ENCODE peak calls at places on chromosomes 11 and 22, in seven cellular contexts. One of them, this sample, is unnamed.

GRCh38 chr11:1869427-1870325 is 16.8 kb downstream of the LSP1 start:
- DNase-seq in GM12864: no peak
- DNase-seq in A172: no peak
- DNase-seq in stimulated activated CD4-positive, alpha-beta T cell treated with anti-CD3 and anti-CD28 coated beads, Interleukin-12 subunit alpha, Interleukin-12 subunit beta, amount 100 ng/mL, for 24 hours: no peak
- DNase-seq in PC-3: no peak
- DNase-seq in NCI-H2107: no peak
- DNase-seq in activated CD4-positive, alpha-beta T cell treated with anti-CD3 and anti-CD28 coated beads, Interleukin-2, amount 50 U/mL, for 1 hour: no peak
- DNase-seq in this sample: no peak

GRCh38 chr22:30636226-30637077 is 871 bp downstream of the SLC35E4 start:
- DNase-seq in GM12864: no peak
- DNase-seq in A172: no peak
- DNase-seq in stimulated activated CD4-positive, alpha-beta T cell treated with anti-CD3 and anti-CD28 coated beads, Interleukin-12 subunit alpha, Interleukin-12 subunit beta, amount 100 ng/mL, for 24 hours: no peak
- DNase-seq in PC-3: peak
- DNase-seq in NCI-H2107: no peak
- DNase-seq in activated CD4-positive, alpha-beta T cell treated with anti-CD3 and anti-CD28 coated beads, Interleukin-2, amount 50 U/mL, for 1 hour: peak
- DNase-seq in this sample: peak

GRCh38 chr11:117833401-117833891 is 8.9 kb upstream of the FXYD2 start:
- DNase-seq in GM12864: no peak
- DNase-seq in A172: peak
- DNase-seq in stimulated activated CD4-positive, alpha-beta T cell treated with anti-CD3 and anti-CD28 coated beads, Interleukin-12 subunit alpha, Interleukin-12 subunit beta, amount 100 ng/mL, for 24 hours: no peak
- DNase-seq in PC-3: no peak
- DNase-seq in NCI-H2107: peak
- DNase-seq in activated CD4-positive, alpha-beta T cell treated with anti-CD3 and anti-CD28 coated beads, Interleukin-2, amount 50 U/mL, for 1 hour: no peak
- DNase-seq in this sample: no peak

GRCh38 chr11:116649268-116649667 is 123.5 kb downstream of the BUD13 start:
- DNase-seq in GM12864: no peak
- DNase-seq in A172: no peak
- DNase-seq in stimulated activated CD4-positive, alpha-beta T cell treated with anti-CD3 and anti-CD28 coated beads, Interleukin-12 subunit alpha, Interleukin-12 subunit beta, amount 100 ng/mL, for 24 hours: no peak
- DNase-seq in PC-3: no peak
- DNase-seq in NCI-H2107: no peak
- DNase-seq in activated CD4-positive, alpha-beta T cell treated with anti-CD3 and anti-CD28 coated beads, Interleukin-2, amount 50 U/mL, for 1 hour: no peak
- DNase-seq in this sample: no peak

GRCh38 chr11:2899080-2899783 is 13.7 kb upstream of the CDKN1C start:
- DNase-seq in GM12864: no peak
- DNase-seq in A172: no peak
- DNase-seq in stimulated activated CD4-positive, alpha-beta T cell treated with anti-CD3 and anti-CD28 coated beads, Interleukin-12 subunit alpha, Interleukin-12 subunit beta, amount 100 ng/mL, for 24 hours: no peak
- DNase-seq in PC-3: no peak
- DNase-seq in NCI-H2107: no peak
- DNase-seq in activated CD4-positive, alpha-beta T cell treated with anti-CD3 and anti-CD28 coated beads, Interleukin-2, amount 50 U/mL, for 1 hour: no peak
- DNase-seq in this sample: no peak

GRCh38 chr22:44455151-44455962 is 42.7 kb downstream of the RTL6 start:
- DNase-seq in GM12864: peak
- DNase-seq in A172: peak
- DNase-seq in stimulated activated CD4-positive, alpha-beta T cell treated with anti-CD3 and anti-CD28 coated beads, Interleukin-12 subunit alpha, Interleukin-12 subunit beta, amount 100 ng/mL, for 24 hours: no peak
- DNase-seq in PC-3: peak
- DNase-seq in NCI-H2107: peak
- DNase-seq in activated CD4-positive, alpha-beta T cell treated with anti-CD3 and anti-CD28 coated beads, Interleukin-2, amount 50 U/mL, for 1 hour: peak
- DNase-seq in this sample: no peak

GRCh38 chr11:133997556-133997955 is 40.8 kb upstream of the IGSF9B start:
- DNase-seq in GM12864: no peak
- DNase-seq in A172: no peak
- DNase-seq in stimulated activated CD4-positive, alpha-beta T cell treated with anti-CD3 and anti-CD28 coated beads, Interleukin-12 subunit alpha, Interleukin-12 subunit beta, amount 100 ng/mL, for 24 hours: no peak
- DNase-seq in PC-3: no peak
- DNase-seq in NCI-H2107: no peak
- DNase-seq in activated CD4-positive, alpha-beta T cell treated with anti-CD3 and anti-CD28 coated beads, Interleukin-2, amount 50 U/mL, for 1 hour: no peak
- DNase-seq in this sample: no peak

GRCh38 chr22:18126606-18127005 is 16.0 kb downstream of the TUBA8 start:
- DNase-seq in GM12864: no peak
- DNase-seq in A172: no peak
- DNase-seq in stimulated activated CD4-positive, alpha-beta T cell treated with anti-CD3 and anti-CD28 coated beads, Interleukin-12 subunit alpha, Interleukin-12 subunit beta, amount 100 ng/mL, for 24 hours: no peak
- DNase-seq in PC-3: no peak
- DNase-seq in NCI-H2107: no peak
- DNase-seq in activated CD4-positive, alpha-beta T cell treated with anti-CD3 and anti-CD28 coated beads, Interleukin-2, amount 50 U/mL, for 1 hour: no peak
- DNase-seq in this sample: no peak

GRCh38 chr11:33737362-33737821 is 1.2 kb upstream of the CD59 start:
- DNase-seq in GM12864: no peak
- DNase-seq in A172: no peak
- DNase-seq in stimulated activated CD4-positive, alpha-beta T cell treated with anti-CD3 and anti-CD28 coated beads, Interleukin-12 subunit alpha, Interleukin-12 subunit beta, amount 100 ng/mL, for 24 hours: no peak
- DNase-seq in PC-3: no peak
- DNase-seq in NCI-H2107: no peak
- DNase-seq in activated CD4-positive, alpha-beta T cell treated with anti-CD3 and anti-CD28 coated beads, Interleukin-2, amount 50 U/mL, for 1 hour: no peak
- DNase-seq in this sample: no peak

GRCh38 chr11:2975594-2975993 is 16.5 kb downstream of the NAP1L4 start:
- DNase-seq in GM12864: no peak
- DNase-seq in A172: peak
- DNase-seq in stimulated activated CD4-positive, alpha-beta T cell treated with anti-CD3 and anti-CD28 coated beads, Interleukin-12 subunit alpha, Interleukin-12 subunit beta, amount 100 ng/mL, for 24 hours: no peak
- DNase-seq in PC-3: peak
- DNase-seq in NCI-H2107: no peak
- DNase-seq in activated CD4-positive, alpha-beta T cell treated with anti-CD3 and anti-CD28 coated beads, Interleukin-2, amount 50 U/mL, for 1 hour: peak
- DNase-seq in this sample: peak

GRCh38 chr11:118338637-118339061 is 3.9 kb downstream of the CD3D start:
- DNase-seq in GM12864: peak
- DNase-seq in A172: no peak
- DNase-seq in stimulated activated CD4-positive, alpha-beta T cell treated with anti-CD3 and anti-CD28 coated beads, Interleukin-12 subunit alpha, Interleukin-12 subunit beta, amount 100 ng/mL, for 24 hours: peak
- DNase-seq in PC-3: no peak
- DNase-seq in NCI-H2107: no peak
- DNase-seq in activated CD4-positive, alpha-beta T cell treated with anti-CD3 and anti-CD28 coated beads, Interleukin-2, amount 50 U/mL, for 1 hour: peak
- DNase-seq in this sample: no peak

GRCh38 chr11:120222916-120223315 is 12.1 kb downstream of the OAF start:
- DNase-seq in GM12864: no peak
- DNase-seq in A172: no peak
- DNase-seq in stimulated activated CD4-positive, alpha-beta T cell treated with anti-CD3 and anti-CD28 coated beads, Interleukin-12 subunit alpha, Interleukin-12 subunit beta, amount 100 ng/mL, for 24 hours: no peak
- DNase-seq in PC-3: no peak
- DNase-seq in NCI-H2107: no peak
- DNase-seq in activated CD4-positive, alpha-beta T cell treated with anti-CD3 and anti-CD28 coated beads, Interleukin-2, amount 50 U/mL, for 1 hour: no peak
- DNase-seq in this sample: no peak

GRCh38 chr11:116510166-116510565 is 262.6 kb downstream of the BUD13 start:
- DNase-seq in GM12864: no peak
- DNase-seq in A172: no peak
- DNase-seq in stimulated activated CD4-positive, alpha-beta T cell treated with anti-CD3 and anti-CD28 coated beads, Interleukin-12 subunit alpha, Interleukin-12 subunit beta, amount 100 ng/mL, for 24 hours: no peak
- DNase-seq in PC-3: no peak
- DNase-seq in NCI-H2107: no peak
- DNase-seq in activated CD4-positive, alpha-beta T cell treated with anti-CD3 and anti-CD28 coated beads, Interleukin-2, amount 50 U/mL, for 1 hour: no peak
- DNase-seq in this sample: no peak

This sample was measured in BE2C.